ENCODE peak calls at places on chromosomes 12 and 14, in seven cellular contexts. D, F, Z, B, Y, L and M are unnamed samples.

GRCh38 chr14:56487090-56487667 is 92.4 kb upstream of the TMEM260 start:
- DNase-seq in D (no peak), L (no peak), Z (no peak), F (no peak), Y (no peak), B (no peak), M (no peak)

GRCh38 chr12:13661005-13661887 is 320.2 kb downstream of the GRIN2B start:
- DNase-seq in L (peak), D (peak), B (peak), Y (peak), Z (peak), F (peak), M (no peak)

GRCh38 chr12:16258963-16259362 is 18.5 kb downstream of the SLC15A5 start:
- DNase-seq in F (no peak), Z (no peak), B (no peak), D (no peak), Y (no peak), L (no peak), M (no peak)

GRCh38 chr12:95342008-95342407 is 124.4 kb downstream of the VEZT start:
- DNase-seq in B (no peak), D (no peak), F (no peak), Y (no peak), Z (no peak), L (no peak), M (no peak)

GRCh38 chr12:131121705-131122405 is 168.1 kb downstream of the ADGRD1 start:
- DNase-seq in Y (no peak), B (no peak), Z (no peak), D (no peak), L (no peak), F (no peak), M (peak)

GRCh38 chr12:6890789-6891624 is 13.6 kb upstream of the LRRC23 start:
- DNase-seq in Z (peak), Y (peak), F (peak), B (peak), L (peak), D (peak), M (peak)

GRCh38 chr12:15646586-15646985 is 142.6 kb downstream of the EPS8 start:
- DNase-seq in Y (no peak), F (no peak), L (no peak), D (no peak), B (no peak), Z (no peak), M (no peak)

GRCh38 chr14:36503771-36504741 is 16.0 kb downstream of the NKX2-1 start:
- DNase-seq in Y (no peak), L (no peak), B (no peak), F (no peak), D (no peak), Z (peak), M (no peak)

GRCh38 chr12:9701380-9702154 is 31.3 kb downstream of the CLECL1 start:
- DNase-seq in L (no peak), F (no peak), D (no peak), Z (no peak), B (no peak), Y (no peak), M (no peak)

GRCh38 chr12:94980577-94980976 is 22.9 kb downstream of the NDUFA12 start:
- DNase-seq in L (no peak), D (no peak), B (no peak), Y (no peak), Z (no peak), F (no peak), M (no peak)

GRCh38 chr12:1838223-1838993 is 18.0 kb downstream of the LRTM2 start:
- DNase-seq in Z (no peak), Y (no peak), F (no peak), L (no peak), D (no peak), B (no peak), M (no peak)

GRCh38 chr14:19828314-19828713 is 24.7 kb downstream of the OR4N2 start:
- DNase-seq in Z (no peak), B (no peak), Y (no peak), D (no peak), F (no peak), L (no peak), M (no peak)

DNA sequence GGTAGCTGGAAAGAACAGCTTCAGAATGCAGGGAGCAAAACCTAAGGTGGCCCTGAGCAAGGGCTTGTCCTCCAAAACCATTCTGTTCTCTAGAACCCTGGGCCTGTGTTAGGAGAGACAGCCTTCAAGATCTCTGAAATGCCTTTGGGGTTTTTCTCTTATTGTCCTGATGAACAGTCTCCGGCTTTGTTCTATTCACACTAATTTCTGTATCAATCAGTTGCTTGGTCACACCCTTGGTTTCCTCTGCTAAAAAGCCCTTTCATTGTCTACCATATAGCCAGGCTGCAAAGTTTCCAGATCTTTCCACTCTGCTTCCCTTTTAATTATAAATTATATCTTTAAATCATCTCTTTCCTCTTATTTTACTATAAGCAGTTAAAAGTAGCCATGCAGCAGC is 219.9 kb upstream of the ARID2 start:
- DNase-seq in F (no peak), B (no peak), Y (no peak), Z (no peak), D (no peak), L (no peak), M (no peak)
- TF ChIP-seq CTCF in F (no peak), B (no peak), Y (no peak), Z (no peak), D (no peak), L (no peak), M (no peak)

GRCh38 chr12:54012631-54013398 is 4.0 kb downstream of the HOXC8 start:
- DNase-seq in Y (no peak), D (no peak), B (no peak), F (no peak), L (no peak), Z (no peak), M (no peak)
- TF ChIP-seq CTCF in Y (no peak), D (no peak), B (peak), F (no peak), L (no peak), Z (no peak), M (no peak)

GRCh38 chr12:63276537-63277365 is 125.8 kb upstream of the AVPR1A start:
- DNase-seq in Y (peak), D (no peak), F (peak), L (peak), B (no peak), Z (peak), M (no peak)
- TF ChIP-seq CTCF in Y (peak), D (peak), F (peak), L (peak), B (peak), Z (peak), M (peak)

GRCh38 chr14:104121142-104121541 is 17.2 kb upstream of the KIF26A start:
- DNase-seq in Y (no peak), D (peak), F (no peak), B (no peak), L (no peak), Z (no peak), M (no peak)

GRCh38 chr14:104126753-104127152 is 11.6 kb upstream of the KIF26A start:
- DNase-seq in Z (no peak), Y (no peak), D (no peak), F (no peak), L (no peak), B (no peak), M (no peak)

GRCh38 chr14:104123879-104124278 is 14.5 kb upstream of the KIF26A start:
- DNase-seq in Z (no peak), Y (no peak), D (no peak), B (no peak), F (no peak), L (no peak), M (no peak)

GRCh38 chr14:104128981-104129380 is 9.4 kb upstream of the KIF26A start:
- DNase-seq in Y (no peak), D (no peak), L (no peak), B (no peak), F (no peak), Z (no peak), M (no peak)

DNA sequence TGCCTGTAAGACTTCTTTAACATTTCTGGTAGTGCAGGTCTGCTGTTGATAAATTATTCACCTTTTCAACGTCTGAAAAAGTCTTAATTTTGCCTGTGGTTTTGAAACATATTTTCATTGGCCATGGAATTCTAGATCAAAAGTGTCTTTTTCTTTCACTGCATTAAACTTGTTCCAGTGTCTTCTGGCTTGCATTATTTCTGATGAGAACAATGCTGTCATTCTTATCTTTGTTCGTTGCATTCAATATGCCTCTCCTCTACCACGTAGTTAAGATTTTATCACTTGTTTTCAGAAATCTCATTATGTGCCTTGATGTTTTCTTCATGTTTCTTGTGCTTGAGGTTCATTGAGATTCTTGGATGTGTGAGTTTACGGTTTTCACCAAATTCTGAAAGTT is 13.4 kb upstream of the KIF26A start:
- DNase-seq in D (no peak), Y (no peak), Z (no peak), L (no peak), F (no peak), B (no peak), M (no peak)
- TF ChIP-seq CTCF in D (no peak), Y (no peak), Z (no peak), L (no peak), F (no peak), B (no peak), M (no peak)

DNA sequence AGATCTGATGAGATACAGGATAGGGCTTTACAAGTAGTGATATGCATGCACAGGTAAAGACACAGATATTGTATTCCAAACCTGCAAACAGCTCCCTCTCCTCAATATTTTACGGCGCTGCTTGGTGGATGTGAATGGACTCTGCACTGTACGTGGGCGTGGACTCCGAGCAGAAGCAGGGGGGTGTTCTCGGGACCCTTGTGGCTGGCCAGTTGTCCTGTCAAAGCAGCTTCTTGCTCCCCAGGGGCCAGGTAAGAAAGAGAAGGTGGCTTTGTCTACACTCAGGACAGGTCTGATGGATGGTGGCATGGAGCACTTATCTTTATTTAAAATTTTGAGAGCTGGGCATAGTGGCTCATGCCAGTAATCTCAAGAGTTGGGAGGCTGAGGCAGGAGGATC is 29.5 kb upstream of the CLMN start:
- DNase-seq in B (no peak), L (no peak), Y (no peak), Z (no peak), F (no peak), D (no peak), M (no peak)
- TF ChIP-seq CTCF in B (no peak), L (no peak), Y (no peak), Z (no peak), F (no peak), D (no peak), M (no peak)